ENCODE peak calls at places on chromosomes 5 and 9, in ten cellular contexts. P, Y, I, J, A, B, E, V, O and H are unnamed samples.

GRCh38 chr5:95537501-95537900 is 17.3 kb downstream of the SKIC3 start:
- DNase-seq in P (no peak), Y (no peak), I (no peak), J (no peak), A (no peak), B (no peak), E (no peak), V (no peak), O (no peak), H (no peak)

GRCh38 chr5:180795771-180796313 is 6.8 kb downstream of the MGAT1 start:
- DNase-seq in P (no peak), Y (no peak), I (no peak), J (no peak), A (no peak), B (no peak), E (no peak), V (no peak), O (no peak), H (no peak)

GRCh38 chr9:87732756-87733155 is 6.8 kb downstream of the CTSL start:
- DNase-seq in P (no peak), Y (no peak), I (no peak), J (no peak), A (no peak), B (no peak), E (no peak), V (no peak), O (no peak), H (no peak)

GRCh38 chr9:81473708-81474107 is 215.6 kb downstream of the TLE1 start:
- DNase-seq in P (no peak), Y (peak), I (no peak), J (no peak), A (no peak), B (no peak), E (no peak), V (no peak), O (no peak), H (no peak)

GRCh38 chr5:59180515-59180914 is 597.6 kb downstream of the RAB3C start:
- DNase-seq in P (peak), Y (no peak), I (no peak), J (no peak), A (no peak), B (no peak), E (no peak), V (no peak), O (no peak), H (no peak)

GRCh38 chr5:107893642-107894041 is 222.9 kb upstream of the EFNA5 start:
- DNase-seq in P (no peak), Y (peak), I (no peak), J (no peak), A (no peak), B (peak), E (peak), V (peak), O (no peak), H (no peak)

GRCh38 chr5:6347673-6348072 is 30.7 kb downstream of the MED10 start:
- DNase-seq in P (no peak), Y (no peak), I (no peak), J (no peak), A (no peak), B (no peak), E (no peak), V (no peak), O (no peak), H (no peak)

GRCh38 chr5:150485770-150486401 is 22.0 kb upstream of the NDST1 start:
- DNase-seq in P (peak), Y (peak), I (no peak), J (no peak), A (no peak), B (no peak), E (peak), V (no peak), O (no peak), H (no peak)

GRCh38 chr5:87825583-87825982 is 412.9 kb upstream of the CCNH start:
- DNase-seq in P (no peak), Y (no peak), I (no peak), J (no peak), A (no peak), B (no peak), E (no peak), V (no peak), O (no peak), H (no peak)

GRCh38 chr9:70615566-70616138 is 201.2 kb upstream of the KLF9 start:
- DNase-seq in P (no peak), Y (no peak), I (no peak), J (no peak), A (no peak), B (no peak), E (no peak), V (no peak), O (no peak), H (no peak)

GRCh38 chr9:127776919-127777280 is 1.6 kb downstream of the SH2D3C start:
- DNase-seq in P (no peak), Y (no peak), I (no peak), J (no peak), A (no peak), B (no peak), E (no peak), V (no peak), O (no peak), H (no peak)